ENCODE peak calls at places on chromosomes 1 and 21, in eight cellular contexts. T is activated T-cell treated with anti-CD3 and anti-CD28 coated beads for 1 hour; V is activated T-helper 1 cell treated with anti-CD3 and anti-CD28 coated beads, Interleukin-12 subunit alpha, Interleukin-12 subunit beta, Interleukin-2, Interleukin-4 antibody, amounts not matched to agents 30 ng/mL and 10 ng/mL and 1 ng/mL, durations not matched to agents 14 hours and 24 hours and 36 hours; U is uterus; K is pancreas; R is nephron progenitor cell; G is fibroblast of pulmonary artery; Y is stimulated activated CD8-positive, alpha-beta memory T cell treated with anti-CD3 and anti-CD28 coated beads, Interleukin-12 subunit alpha, Interleukin-12 subunit beta, amount 100 ng/mL, for 4 hours. S is an unnamed sample.

GRCh38 chr1:174258148-174258550 is 98.8 kb downstream of the RABGAP1L start:
- DNase-seq in V (peak; percentile 6), T (peak; percentile 27), K (no peak), U (no peak), R (peak; percentile 55), Y (no peak), G (peak; percentile 67), S (peak; percentile 54)

GRCh38 chr1:43763497-43763973 is 56.2 kb downstream of the ST3GAL3 start:
- DNase-seq in U (peak; percentile 72), T (peak; percentile 3), R (peak; percentile 53), V (peak; percentile 25), Y (no peak), G (peak; percentile 95), K (no peak), S (peak; percentile 83)

GRCh38 chr1:116375884-116376733 is 3.1 kb downstream of the ATP1A1 start:
- DNase-seq in G (peak; percentile 85), K (peak; percentile 68), T (peak; percentile 29), R (peak; percentile 29), Y (no peak), V (peak; percentile 29), U (peak; percentile 71), S (peak; percentile 80)

GRCh38 chr1:80250573-80251168 is 1244.1 kb upstream of the ADGRL4 start:
- DNase-seq in K (no peak), U (no peak), T (no peak), G (no peak), Y (no peak), R (no peak), V (no peak), S (no peak)

GRCh38 chr1:202643397-202644218 is 66.6 kb downstream of the SYT2 start:
- DNase-seq in U (no peak), K (peak; percentile 67), T (no peak), Y (no peak), R (peak; percentile 57), V (no peak), G (no peak), S (no peak)

GRCh38 chr1:232599178-232600041 is 30.5 kb downstream of the SIPA1L2 start:
- DNase-seq in T (no peak), V (no peak), R (no peak), U (no peak), K (no peak), Y (no peak), G (no peak), S (peak; percentile 58)

GRCh38 chr21:42155045-42155855 is 63.7 kb upstream of the ABCG1 start:
- DNase-seq in K (peak; percentile 27), T (no peak), V (no peak), G (no peak), Y (no peak), U (no peak), R (no peak), S (no peak)

GRCh38 chr1:203701606-203702005 is 63.4 kb upstream of the LAX1 start:
- DNase-seq in R (no peak), Y (no peak), T (no peak), K (no peak), U (no peak), G (no peak), V (no peak), S (no peak)

GRCh38 chr1:187744665-187745064 is 915.9 kb downstream of the PLA2G4A start:
- DNase-seq in Y (no peak), V (no peak), R (no peak), G (no peak), U (no peak), K (no peak), T (no peak), S (no peak)

GRCh38 chr1:85473390-85473789 is 8.4 kb upstream of the DDAH1 start:
- DNase-seq in Y (no peak), R (no peak), K (no peak), T (no peak), G (peak; percentile 85), V (no peak), U (no peak), S (no peak)

GRCh38 chr1:170194451-170194850 is 48.7 kb downstream of the NTMT2 start:
- DNase-seq in Y (no peak), V (no peak), G (no peak), K (no peak), T (no peak), U (no peak), R (no peak), S (no peak)

GRCh38 chr1:155322571-155322952 is 1.9 kb downstream of the RUSC1 start:
- DNase-seq in U (peak; percentile 56), G (peak; percentile 45), R (peak; percentile 45), K (no peak), T (no peak), Y (no peak), V (no peak), S (peak; percentile 37)

GRCh38 chr1:212007896-212008295 is 27.5 kb downstream of the INTS7 start:
- DNase-seq in G (no peak), R (no peak), T (no peak), U (no peak), K (no peak), V (no peak), Y (no peak), S (no peak)

GRCh38 chr1:172697463-172698100 is 38.7 kb downstream of the FASLG start:
- DNase-seq in U (no peak), T (no peak), K (no peak), G (no peak), V (no peak), R (no peak), Y (no peak), S (no peak)

GRCh38 chr1:115547661-115548060 is 94.1 kb upstream of the VANGL1 start:
- DNase-seq in K (no peak), U (no peak), Y (no peak), T (no peak), G (no peak), R (no peak), V (no peak), S (peak; percentile 43)

GRCh38 chr1:154148787-154149186 is 6.1 kb downstream of the NUP210L start:
- DNase-seq in Y (no peak), K (no peak), G (peak; percentile 21), U (no peak), V (no peak), R (no peak), T (no peak), S (no peak)

GRCh38 chr1:241012708-241013340 is 344.2 kb downstream of the RGS7 start:
- DNase-seq in R (no peak), U (no peak), T (no peak), Y (no peak), V (no peak), K (no peak), G (no peak), S (no peak)

GRCh38 chr1:31548899-31549806 is 27.2 kb upstream of the TINAGL1 start:
- DNase-seq in K (peak; percentile 94), V (peak; percentile 82), U (peak; percentile 79), R (peak; percentile 92), Y (peak; percentile 64), T (peak; percentile 82), G (peak; percentile 91), S (peak; percentile 87)

S was measured in kidney tubule cell.